ENCODE peak calls at places on chromosomes 12 and 14, in seven cellular contexts. M, D, E, I, U, Z and S are unnamed samples.

GRCh38 chr14:99568567-99569560 is 35.1 kb downstream of the CCDC85C start:
- DNase-seq in M (peak), D (no peak), E (no peak), I (peak), U (no peak), Z (no peak), S (peak)

GRCh38 chr14:23056956-23057756 is at the start of gene CDH24:
- DNase-seq in M (peak), D (peak), E (peak), I (no peak), U (peak), Z (peak), S (no peak)

GRCh38 chr12:121468451-121468850 is 68.5 kb downstream of the RNF34 start:
- DNase-seq in M (no peak), D (no peak), E (no peak), I (no peak), U (no peak), Z (no peak), S (no peak)

GRCh38 chr14:96586056-96586455 is 83.9 kb downstream of the PAPOLA start:
- DNase-seq in M (no peak), D (no peak), E (no peak), I (no peak), U (no peak), Z (no peak), S (no peak)

GRCh38 chr12:54340845-54341244 is 15.9 kb downstream of the COPZ1 start:
- DNase-seq in M (no peak), D (no peak), E (no peak), I (no peak), U (no peak), Z (no peak), S (no peak)

GRCh38 chr14:51563560-51563959 is 88.2 kb upstream of the FRMD6 start:
- DNase-seq in M (no peak), D (no peak), E (no peak), I (no peak), U (no peak), Z (no peak), S (no peak)

GRCh38 chr12:2258035-2258434 is 205.2 kb downstream of the CACNA1C start:
- DNase-seq in M (no peak), D (no peak), E (no peak), I (no peak), U (no peak), Z (no peak), S (no peak)

GRCh38 chr14:60647837-60648168 is 1.5 kb downstream of the SIX1 start:
- DNase-seq in M (no peak), D (no peak), E (no peak), I (no peak), U (no peak), Z (peak), S (no peak)

GRCh38 chr14:75454963-75455546 is 27.2 kb downstream of the JDP2 start:
- DNase-seq in M (peak), D (no peak), E (peak), I (no peak), U (peak), Z (peak), S (peak)

GRCh38 chr12:13194462-13195110 is 1.9 kb upstream of the EMP1 start:
- DNase-seq in M (no peak), D (no peak), E (peak), I (no peak), U (no peak), Z (no peak), S (no peak)

GRCh38 chr12:119868992-119869391 is 8.1 kb downstream of the CIT start:
- DNase-seq in M (no peak), D (no peak), E (peak), I (no peak), U (no peak), Z (no peak), S (no peak)

GRCh38 chr14:101412741-101413140 is 148.6 kb upstream of the DIO3 start:
- DNase-seq in M (no peak), D (no peak), E (no peak), I (no peak), U (peak), Z (no peak), S (no peak)

GRCh38 chr12:91926810-91927209 is 218.8 kb downstream of the BTG1 start:
- DNase-seq in M (no peak), D (no peak), E (peak), I (peak), U (no peak), Z (no peak), S (peak)

GRCh38 chr14:106442857-106443256 is 916.5 kb downstream of the TMEM121 start:
- DNase-seq in M (no peak), D (peak), E (no peak), I (no peak), U (peak), Z (no peak), S (no peak)

GRCh38 chr12:97425802-97426484 is 36.7 kb upstream of the RMST start:
- DNase-seq in M (no peak), D (no peak), E (no peak), I (no peak), U (no peak), Z (no peak), S (no peak)

GRCh38 chr12:48388938-48389337 is 38.2 kb upstream of the ZNF641 start:
- DNase-seq in M (no peak), D (no peak), E (peak), I (no peak), U (no peak), Z (no peak), S (no peak)

GRCh38 chr12:129186952-129187351 is 333.7 kb downstream of the GLT1D1 start:
- DNase-seq in M (no peak), D (no peak), E (no peak), I (peak), U (no peak), Z (no peak), S (peak)

GRCh38 chr12:114476159-114476558 is 70.2 kb upstream of the TBX5 start:
- DNase-seq in M (no peak), D (no peak), E (peak), I (peak), U (no peak), Z (no peak), S (peak)

GRCh38 chr14:99006271-99006670 is 265.7 kb downstream of the BCL11B start:
- DNase-seq in M (no peak), D (no peak), E (no peak), I (no peak), U (no peak), Z (no peak), S (no peak)

GRCh38 chr12:68271346-68271745 is 17.9 kb upstream of the IL22 start:
- DNase-seq in M (no peak), D (no peak), E (peak), I (no peak), U (no peak), Z (no peak), S (no peak)

GRCh38 chr12:85280138-85280983 is at the start of gene ALX1:
- DNase-seq in M (no peak), D (no peak), E (peak), I (peak), U (peak), Z (peak), S (peak)

GRCh38 chr14:102805454-102805891 is 28.2 kb downstream of the TRAF3 start:
- DNase-seq in M (no peak), D (no peak), E (peak), I (no peak), U (no peak), Z (no peak), S (no peak)

GRCh38 chr12:116276433-116277216 is 868 bp downstream of the MED13L start:
- DNase-seq in M (peak), D (no peak), E (peak), I (peak), U (peak), Z (peak), S (peak)

GRCh38 chr12:73421832-73422231 is 1115.8 kb upstream of the ATXN7L3B start:
- DNase-seq in M (no peak), D (no peak), E (no peak), I (no peak), U (no peak), Z (no peak), S (no peak)

GRCh38 chr14:51850651-51851050 is 9.8 kb upstream of the GNG2 start:
- DNase-seq in M (no peak), D (no peak), E (no peak), I (no peak), U (no peak), Z (no peak), S (no peak)

GRCh38 chr12:19992311-19992710 is 376.0 kb upstream of the PDE3A start:
- DNase-seq in M (no peak), D (no peak), E (no peak), I (no peak), U (no peak), Z (no peak), S (no peak)